ENCODE peak calls at places on chromosomes 1 and 21, in four cellular contexts. One of them, this sample, is unnamed. For H3K27me3 and H3K36me3, the result is how much of the 10 kb centered on the place peaks cover.

GRCh38 chr21:17802568-17802967 is 16.6 kb downstream of the C21orf91 start:
- DNase-seq in heart right ventricle: no peak
- DNase-seq in thyroid gland: no peak
- DNase-seq in CD8-positive, alpha-beta T cell: no peak
- DNase-seq in this sample: no peak

GRCh38 chr1:162631546-162632233 is 574 bp upstream of the DDR2 start:
- DNase-seq in heart right ventricle: peak
- DNase-seq in thyroid gland: no peak
- DNase-seq in CD8-positive, alpha-beta T cell: no peak
- DNase-seq in this sample: no peak

GRCh38 chr1:154869351-154870116 is 547 bp downstream of the KCNN3 start:
- DNase-seq in heart right ventricle: peak
- DNase-seq in thyroid gland: peak
- DNase-seq in CD8-positive, alpha-beta T cell: no peak
- DNase-seq in this sample: peak

GRCh38 chr1:196409586-196409985 is 198.7 kb downstream of the KCNT2 start:
- DNase-seq in heart right ventricle: no peak
- DNase-seq in thyroid gland: no peak
- DNase-seq in CD8-positive, alpha-beta T cell: no peak
- DNase-seq in this sample: no peak

GRCh38 chr1:89942825-89943658 is 51.9 kb upstream of the ZNF326 start:
- DNase-seq in heart right ventricle: no peak
- DNase-seq in thyroid gland: no peak
- DNase-seq in CD8-positive, alpha-beta T cell: no peak
- DNase-seq in this sample: peak

GRCh38 chr1:30294508-30294907 is 428.9 kb downstream of the MATN1 start:
- DNase-seq in heart right ventricle: no peak
- DNase-seq in thyroid gland: no peak
- DNase-seq in CD8-positive, alpha-beta T cell: no peak
- DNase-seq in this sample: no peak

GRCh38 chr1:55931272-55931940 is 648.0 kb downstream of the PLPP3 start:
- DNase-seq in heart right ventricle: peak
- DNase-seq in thyroid gland: no peak
- DNase-seq in CD8-positive, alpha-beta T cell: no peak
- DNase-seq in this sample: no peak

GRCh38 chr1:186175588-186175987 is 199.5 kb downstream of the TPR start:
- DNase-seq in heart right ventricle: no peak
- DNase-seq in thyroid gland: peak
- DNase-seq in CD8-positive, alpha-beta T cell: no peak
- DNase-seq in this sample: no peak

GRCh38 chr1:36155560-36156328 is at the start of gene MAP7D1:
- DNase-seq in heart right ventricle: peak
- DNase-seq in thyroid gland: peak
- DNase-seq in CD8-positive, alpha-beta T cell: peak
- DNase-seq in this sample: peak

GRCh38 chr1:97377432-97378034 is 543.3 kb downstream of the DPYD start:
- DNase-seq in heart right ventricle: no peak
- DNase-seq in thyroid gland: no peak
- DNase-seq in CD8-positive, alpha-beta T cell: no peak
- DNase-seq in this sample: no peak

GRCh38 chr1:98044766-98045165 is 123.9 kb upstream of the DPYD start:
- DNase-seq in heart right ventricle: no peak
- DNase-seq in thyroid gland: no peak
- DNase-seq in CD8-positive, alpha-beta T cell: no peak
- DNase-seq in this sample: no peak

GRCh38 chr1:17045623-17046022 is 8.2 kb downstream of the SDHB start:
- DNase-seq in heart right ventricle: no peak
- DNase-seq in thyroid gland: no peak
- DNase-seq in CD8-positive, alpha-beta T cell: no peak
- DNase-seq in this sample: no peak

GRCh38 chr1:92343061-92343460 is 44.2 kb downstream of the RPAP2 start:
- DNase-seq in heart right ventricle: no peak
- DNase-seq in thyroid gland: no peak
- DNase-seq in CD8-positive, alpha-beta T cell: no peak
- DNase-seq in this sample: no peak

GRCh38 chr1:235100124-235100801 is 28.4 kb downstream of the TOMM20 start:
- DNase-seq in heart right ventricle: peak
- DNase-seq in thyroid gland: no peak
- DNase-seq in CD8-positive, alpha-beta T cell: no peak
- DNase-seq in this sample: no peak

GRCh38 chr1:241453732-241454131 is 65.8 kb downstream of the FH start:
- DNase-seq in heart right ventricle: no peak
- DNase-seq in thyroid gland: no peak
- DNase-seq in CD8-positive, alpha-beta T cell: no peak
- DNase-seq in this sample: no peak

GRCh38 chr1:58573705-58574591 is 3.1 kb downstream of the TACSTD2 start:
- DNase-seq in heart right ventricle: no peak
- DNase-seq in thyroid gland: peak
- DNase-seq in CD8-positive, alpha-beta T cell: no peak
- DNase-seq in this sample: peak

GRCh38 chr1:58574816-58575215 is 2.2 kb downstream of the TACSTD2 start:
- DNase-seq in heart right ventricle: no peak
- DNase-seq in thyroid gland: no peak
- DNase-seq in CD8-positive, alpha-beta T cell: no peak
- DNase-seq in this sample: no peak

GRCh38 chr1:58572691-58573090 is 4.4 kb downstream of the TACSTD2 start:
- DNase-seq in heart right ventricle: no peak
- DNase-seq in thyroid gland: peak
- DNase-seq in CD8-positive, alpha-beta T cell: no peak
- DNase-seq in this sample: peak

GRCh38 chr1:58571616-58572015 is 5.4 kb downstream of the TACSTD2 start:
- DNase-seq in heart right ventricle: no peak
- DNase-seq in thyroid gland: no peak
- DNase-seq in CD8-positive, alpha-beta T cell: no peak
- DNase-seq in this sample: no peak

DNA sequence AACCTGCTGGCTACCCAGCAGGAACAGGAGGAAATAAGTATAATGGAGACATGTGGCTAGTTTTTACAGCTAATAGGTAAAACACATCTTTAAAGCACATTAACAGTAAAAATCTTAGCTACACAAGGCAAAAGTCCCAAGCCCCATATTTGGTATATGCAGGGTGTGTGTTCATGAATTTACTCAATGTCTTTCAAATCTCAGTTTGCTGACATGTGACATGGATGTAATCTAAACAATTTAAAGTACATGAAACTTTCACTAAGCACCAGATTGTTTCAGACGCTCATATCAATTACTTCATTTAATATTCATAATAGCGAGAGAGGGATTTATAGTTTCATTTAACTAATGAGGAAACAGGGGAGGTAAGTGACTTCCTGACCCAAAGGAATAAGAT is 3.9 kb downstream of the TACSTD2 start:
- DNase-seq in heart right ventricle: no peak
- DNase-seq in thyroid gland: no peak
- DNase-seq in CD8-positive, alpha-beta T cell: no peak
- DNase-seq in this sample: no peak
- H3K27me3 ChIP-seq in heart right ventricle: half or more
- H3K27me3 ChIP-seq in thyroid gland: under half
- H3K27me3 ChIP-seq in CD8-positive, alpha-beta T cell: under half
- H3K27me3 ChIP-seq in this sample: under half

DNA sequence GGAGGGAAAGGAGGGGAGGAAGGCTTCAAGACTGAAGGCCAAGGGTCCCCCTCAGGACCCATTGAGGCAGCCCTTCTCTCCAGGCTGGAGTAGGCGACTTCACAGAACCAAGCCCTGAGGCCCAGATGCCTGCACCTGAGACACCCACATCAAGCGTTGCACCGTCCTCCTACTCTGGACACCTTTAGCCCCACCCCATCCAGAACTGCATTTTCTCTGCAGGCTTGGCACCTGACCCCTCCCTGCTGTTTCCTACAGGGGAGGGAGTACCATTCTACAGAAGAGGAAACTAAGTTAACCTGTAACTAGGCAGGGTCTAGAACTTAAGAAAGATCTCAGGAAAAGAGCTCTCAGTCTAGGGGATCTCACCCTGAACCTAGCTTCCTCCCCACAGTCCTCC is 12.0 kb downstream of the PEF1 start:
- DNase-seq in heart right ventricle: no peak
- DNase-seq in thyroid gland: no peak
- DNase-seq in CD8-positive, alpha-beta T cell: no peak
- DNase-seq in this sample: no peak
- H3K36me3 ChIP-seq in heart right ventricle: under half
- H3K36me3 ChIP-seq in thyroid gland: under half
- H3K36me3 ChIP-seq in CD8-positive, alpha-beta T cell: half or more
- H3K36me3 ChIP-seq in this sample: under half

GRCh38 chr1:58722967-58723366 is 23.1 kb upstream of the MYSM1 start:
- DNase-seq in heart right ventricle: no peak
- DNase-seq in thyroid gland: no peak
- DNase-seq in CD8-positive, alpha-beta T cell: no peak
- DNase-seq in this sample: no peak

GRCh38 chr1:58722414-58722813 is 22.6 kb upstream of the MYSM1 start:
- DNase-seq in heart right ventricle: no peak
- DNase-seq in thyroid gland: no peak
- DNase-seq in CD8-positive, alpha-beta T cell: no peak
- DNase-seq in this sample: no peak

GRCh38 chr1:58718435-58718834 is 18.6 kb upstream of the MYSM1 start:
- DNase-seq in heart right ventricle: peak
- DNase-seq in thyroid gland: no peak
- DNase-seq in CD8-positive, alpha-beta T cell: no peak
- DNase-seq in this sample: no peak

GRCh38 chr1:58720680-58721079 is 20.8 kb upstream of the MYSM1 start:
- DNase-seq in heart right ventricle: no peak
- DNase-seq in thyroid gland: no peak
- DNase-seq in CD8-positive, alpha-beta T cell: no peak
- DNase-seq in this sample: no peak

DNA sequence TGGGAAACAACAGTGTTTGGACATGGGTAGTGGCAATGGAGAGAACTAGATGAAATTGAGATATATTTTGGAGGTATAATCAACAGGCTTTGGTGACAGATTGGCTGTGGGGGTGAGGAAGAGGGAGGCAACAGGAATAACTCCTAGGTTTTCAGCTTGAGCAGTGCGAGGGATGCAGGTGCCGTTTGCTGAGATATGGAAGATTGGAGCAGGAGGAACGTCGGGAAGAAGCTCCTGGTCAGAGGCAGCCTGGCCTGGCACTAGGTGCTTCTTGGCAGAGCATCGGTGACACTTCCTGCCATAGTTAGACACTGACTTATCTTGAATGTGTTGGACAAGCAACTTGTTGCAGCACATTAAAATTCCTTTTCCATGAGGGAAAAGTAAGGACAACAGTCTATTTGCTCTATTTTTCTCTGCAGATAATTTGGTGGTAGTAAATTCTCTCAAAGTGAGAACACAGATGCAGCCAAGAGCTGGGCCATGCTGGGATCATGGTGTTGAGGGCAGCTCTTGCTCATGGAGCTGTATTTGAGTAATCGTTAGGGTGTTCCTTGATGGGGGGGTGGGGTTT is 21.5 kb upstream of the MYSM1 start:
- DNase-seq in heart right ventricle: no peak
- DNase-seq in thyroid gland: no peak
- DNase-seq in CD8-positive, alpha-beta T cell: no peak
- DNase-seq in this sample: no peak
- H3K27me3 ChIP-seq in heart right ventricle: under half
- H3K27me3 ChIP-seq in thyroid gland: under half
- H3K27me3 ChIP-seq in CD8-positive, alpha-beta T cell: under half
- H3K27me3 ChIP-seq in this sample: under half

GRCh38 chr1:203307690-203308126 is 2.4 kb downstream of the BTG2 start:
- DNase-seq in heart right ventricle: no peak
- DNase-seq in thyroid gland: no peak
- DNase-seq in CD8-positive, alpha-beta T cell: no peak
- DNase-seq in this sample: no peak
- H3K36me3 ChIP-seq in heart right ventricle: under half
- H3K36me3 ChIP-seq in thyroid gland: under half
- H3K36me3 ChIP-seq in CD8-positive, alpha-beta T cell: under half
- H3K36me3 ChIP-seq in this sample: under half

GRCh38 chr1:47403321-47403720 is 12.8 kb upstream of the FOXE3 start:
- DNase-seq in heart right ventricle: no peak
- DNase-seq in thyroid gland: no peak
- DNase-seq in CD8-positive, alpha-beta T cell: no peak
- DNase-seq in this sample: no peak

GRCh38 chr1:47402591-47402990 is 13.5 kb upstream of the FOXE3 start:
- DNase-seq in heart right ventricle: no peak
- DNase-seq in thyroid gland: no peak
- DNase-seq in CD8-positive, alpha-beta T cell: no peak
- DNase-seq in this sample: no peak

GRCh38 chr1:47407481-47407880 is 8.6 kb upstream of the FOXE3 start:
- DNase-seq in heart right ventricle: no peak
- DNase-seq in thyroid gland: no peak
- DNase-seq in CD8-positive, alpha-beta T cell: no peak
- DNase-seq in this sample: no peak

GRCh38 chr1:47406966-47407365 is 9.1 kb upstream of the FOXE3 start:
- DNase-seq in heart right ventricle: no peak
- DNase-seq in thyroid gland: no peak
- DNase-seq in CD8-positive, alpha-beta T cell: no peak
- DNase-seq in this sample: no peak

GRCh38 chr1:47405697-47406096 is 10.4 kb upstream of the FOXE3 start:
- DNase-seq in heart right ventricle: no peak
- DNase-seq in thyroid gland: no peak
- DNase-seq in CD8-positive, alpha-beta T cell: no peak
- DNase-seq in this sample: no peak
- H3K27me3 ChIP-seq in heart right ventricle: under half
- H3K27me3 ChIP-seq in thyroid gland: under half
- H3K27me3 ChIP-seq in CD8-positive, alpha-beta T cell: under half
- H3K27me3 ChIP-seq in this sample: under half

GRCh38 chr21:14535702-14536101 is 10.4 kb downstream of the SAMSN1 start:
- DNase-seq in heart right ventricle: no peak
- DNase-seq in thyroid gland: no peak
- DNase-seq in CD8-positive, alpha-beta T cell: no peak
- DNase-seq in this sample: no peak
- H3K36me3 ChIP-seq in heart right ventricle: under half
- H3K36me3 ChIP-seq in thyroid gland: under half
- H3K36me3 ChIP-seq in CD8-positive, alpha-beta T cell: under half
- H3K36me3 ChIP-seq in this sample: under half

GRCh38 chr1:210685295-210685650 is 356.6 kb downstream of the HHAT start:
- DNase-seq in heart right ventricle: no peak
- DNase-seq in thyroid gland: no peak
- DNase-seq in CD8-positive, alpha-beta T cell: no peak
- DNase-seq in this sample: no peak
- H3K27me3 ChIP-seq in heart right ventricle: under half
- H3K27me3 ChIP-seq in thyroid gland: under half
- H3K27me3 ChIP-seq in CD8-positive, alpha-beta T cell: under half
- H3K27me3 ChIP-seq in this sample: under half

DNA sequence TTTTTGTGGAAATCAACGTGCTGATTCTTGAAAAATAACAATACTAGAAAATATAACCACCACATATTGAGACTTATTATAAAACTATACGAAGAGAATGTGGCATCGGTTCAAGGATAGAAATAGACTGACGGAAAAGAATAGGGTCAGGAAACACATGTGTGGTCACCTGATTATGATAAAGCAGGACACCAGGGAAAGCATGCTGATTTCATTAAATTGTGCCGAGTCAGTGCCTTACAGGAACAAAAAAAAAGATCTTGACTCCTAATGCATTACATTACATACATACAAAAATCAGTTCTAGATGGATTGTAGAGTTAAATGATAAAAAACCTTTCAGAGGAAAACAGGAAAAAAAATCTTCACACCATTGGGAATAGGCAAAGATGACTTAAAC is 43.5 kb upstream of the SERPINC1 start:
- DNase-seq in heart right ventricle: no peak
- DNase-seq in thyroid gland: no peak
- DNase-seq in CD8-positive, alpha-beta T cell: no peak
- DNase-seq in this sample: no peak
- H3K36me3 ChIP-seq in heart right ventricle: under half
- H3K36me3 ChIP-seq in thyroid gland: under half
- H3K36me3 ChIP-seq in CD8-positive, alpha-beta T cell: under half
- H3K36me3 ChIP-seq in this sample: under half

GRCh38 chr1:165342588-165342987 is 13.9 kb downstream of the LMX1A start:
- DNase-seq in heart right ventricle: no peak
- DNase-seq in thyroid gland: no peak
- DNase-seq in CD8-positive, alpha-beta T cell: no peak
- DNase-seq in this sample: no peak
- H3K27me3 ChIP-seq in heart right ventricle: half or more
- H3K27me3 ChIP-seq in thyroid gland: under half
- H3K27me3 ChIP-seq in CD8-positive, alpha-beta T cell: under half
- H3K27me3 ChIP-seq in this sample: under half

This sample was measured in body of pancreas.